ENCODE peak calls at places on chromosomes 11 and 22, in five cellular contexts. One of them, this sample, is unnamed.

GRCh38 chr11:10456519-10456918 is 1.5 kb downstream of the AMPD3 start:
- DNase-seq in GM23338: no peak
- DNase-seq in mammary epithelial cell: no peak
- DNase-seq in right atrium auricular region: no peak
- DNase-seq in spleen: peak
- DNase-seq in this sample: no peak

GRCh38 chr11:65817312-65817814 is 16.4 kb upstream of the SNX32 start:
- DNase-seq in right atrium auricular region: no peak
- DNase-seq in spleen: no peak
- DNase-seq in mammary epithelial cell: no peak
- DNase-seq in GM23338: no peak
- DNase-seq in this sample: no peak

GRCh38 chr11:18368236-18368635 is 26.1 kb upstream of the LDHA start:
- DNase-seq in GM23338: no peak
- DNase-seq in mammary epithelial cell: peak
- DNase-seq in spleen: no peak
- DNase-seq in right atrium auricular region: no peak
- DNase-seq in this sample: peak

GRCh38 chr11:26778000-26778757 is 56.3 kb upstream of the SLC5A12 start:
- DNase-seq in spleen: no peak
- DNase-seq in right atrium auricular region: no peak
- DNase-seq in mammary epithelial cell: peak
- DNase-seq in GM23338: no peak
- DNase-seq in this sample: peak

GRCh38 chr11:26896716-26897115 is 97.2 kb upstream of the FIBIN start:
- DNase-seq in GM23338: no peak
- DNase-seq in mammary epithelial cell: no peak
- DNase-seq in right atrium auricular region: no peak
- DNase-seq in spleen: no peak
- DNase-seq in this sample: no peak

GRCh38 chr11:111733655-111734088 is 32.5 kb downstream of the PPP2R1B start:
- DNase-seq in spleen: peak
- DNase-seq in mammary epithelial cell: no peak
- DNase-seq in GM23338: no peak
- DNase-seq in right atrium auricular region: no peak
- DNase-seq in this sample: no peak

GRCh38 chr11:118194835-118195627 is 18.6 kb upstream of the SCN2B start:
- DNase-seq in mammary epithelial cell: peak
- DNase-seq in right atrium auricular region: peak
- DNase-seq in spleen: no peak
- DNase-seq in GM23338: no peak
- DNase-seq in this sample: peak

GRCh38 chr11:129285387-129285786 is 90.3 kb upstream of the BARX2 start:
- DNase-seq in right atrium auricular region: no peak
- DNase-seq in GM23338: no peak
- DNase-seq in mammary epithelial cell: no peak
- DNase-seq in spleen: no peak
- DNase-seq in this sample: no peak

GRCh38 chr11:15667127-15667725 is 552.5 kb downstream of the INSC start:
- DNase-seq in mammary epithelial cell: peak
- DNase-seq in spleen: no peak
- DNase-seq in right atrium auricular region: no peak
- DNase-seq in GM23338: no peak
- DNase-seq in this sample: no peak

GRCh38 chr11:12506502-12506921 is 129.1 kb downstream of the PARVA start:
- DNase-seq in spleen: no peak
- DNase-seq in right atrium auricular region: no peak
- DNase-seq in mammary epithelial cell: peak
- DNase-seq in GM23338: no peak
- DNase-seq in this sample: no peak

GRCh38 chr22:27318516-27318915 is 483.0 kb downstream of the MN1 start:
- DNase-seq in spleen: no peak
- DNase-seq in mammary epithelial cell: no peak
- DNase-seq in GM23338: peak
- DNase-seq in right atrium auricular region: no peak
- DNase-seq in this sample: peak

GRCh38 chr11:122808494-122808893 is 29.8 kb upstream of the CRTAM start:
- DNase-seq in GM23338: no peak
- DNase-seq in right atrium auricular region: no peak
- DNase-seq in spleen: no peak
- DNase-seq in mammary epithelial cell: peak
- DNase-seq in this sample: peak

GRCh38 chr11:73359341-73359740 is 16.9 kb upstream of the RELT start:
- DNase-seq in spleen: no peak
- DNase-seq in mammary epithelial cell: peak
- DNase-seq in right atrium auricular region: peak
- DNase-seq in GM23338: no peak
- DNase-seq in this sample: peak

GRCh38 chr22:50169774-50170341 is 673 bp upstream of the PANX2 start:
- DNase-seq in spleen: peak
- DNase-seq in right atrium auricular region: no peak
- DNase-seq in GM23338: peak
- DNase-seq in mammary epithelial cell: no peak
- DNase-seq in this sample: no peak

GRCh38 chr11:84384637-84385227 is 1098.6 kb upstream of the CCDC90B start:
- DNase-seq in spleen: no peak
- DNase-seq in right atrium auricular region: peak
- DNase-seq in mammary epithelial cell: peak
- DNase-seq in GM23338: peak
- DNase-seq in this sample: no peak

GRCh38 chr11:111938687-111939160 is 1.6 kb downstream of the DIXDC1 start:
- DNase-seq in right atrium auricular region: peak
- DNase-seq in mammary epithelial cell: peak
- DNase-seq in GM23338: peak
- DNase-seq in spleen: no peak
- DNase-seq in this sample: peak

GRCh38 chr22:37326726-37327125 is 44.4 kb downstream of the CYTH4 start:
- DNase-seq in right atrium auricular region: no peak
- DNase-seq in mammary epithelial cell: no peak
- DNase-seq in GM23338: no peak
- DNase-seq in spleen: no peak
- DNase-seq in this sample: no peak

GRCh38 chr22:28817919-28818859 is 17.8 kb upstream of the XBP1 start:
- DNase-seq in mammary epithelial cell: no peak
- DNase-seq in right atrium auricular region: no peak
- DNase-seq in GM23338: peak
- DNase-seq in spleen: peak
- DNase-seq in this sample: no peak

GRCh38 chr11:118275184-118275583 is 11.1 kb upstream of the MPZL2 start:
- DNase-seq in right atrium auricular region: no peak
- DNase-seq in mammary epithelial cell: peak
- DNase-seq in GM23338: no peak
- DNase-seq in spleen: no peak
- DNase-seq in this sample: no peak

GRCh38 chr11:1307163-1307870 is 2.1 kb downstream of the TOLLIP start:
- DNase-seq in spleen: peak
- DNase-seq in right atrium auricular region: no peak
- DNase-seq in GM23338: no peak
- DNase-seq in mammary epithelial cell: peak
- DNase-seq in this sample: no peak

GRCh38 chr11:85596886-85597285 is 30.3 kb downstream of the DLG2 start:
- DNase-seq in right atrium auricular region: no peak
- DNase-seq in spleen: no peak
- DNase-seq in mammary epithelial cell: no peak
- DNase-seq in GM23338: no peak
- DNase-seq in this sample: no peak

GRCh38 chr11:111976614-111977140 is 39.5 kb downstream of the DIXDC1 start:
- DNase-seq in mammary epithelial cell: peak
- DNase-seq in spleen: no peak
- DNase-seq in GM23338: peak
- DNase-seq in right atrium auricular region: no peak
- DNase-seq in this sample: no peak

GRCh38 chr22:27648853-27649252 is 152.7 kb downstream of the MN1 start:
- DNase-seq in GM23338: no peak
- DNase-seq in mammary epithelial cell: no peak
- DNase-seq in right atrium auricular region: no peak
- DNase-seq in spleen: no peak
- DNase-seq in this sample: no peak

GRCh38 chr11:2399488-2400068 is 972 bp upstream of the TSSC4 start:
- DNase-seq in right atrium auricular region: no peak
- DNase-seq in mammary epithelial cell: no peak
- DNase-seq in GM23338: peak
- DNase-seq in spleen: no peak
- DNase-seq in this sample: no peak

GRCh38 chr11:107898270-107898669 is 30.0 kb upstream of the RAB39A start:
- DNase-seq in GM23338: peak
- DNase-seq in spleen: no peak
- DNase-seq in mammary epithelial cell: peak
- DNase-seq in right atrium auricular region: no peak
- DNase-seq in this sample: peak

GRCh38 chr11:120340529-120340928 is 4.3 kb downstream of the ARHGEF12 start:
- DNase-seq in mammary epithelial cell: peak
- DNase-seq in GM23338: no peak
- DNase-seq in right atrium auricular region: no peak
- DNase-seq in spleen: no peak
- DNase-seq in this sample: no peak

GRCh38 chr22:30310881-30311771 is 15.6 kb downstream of the TBC1D10A start:
- DNase-seq in right atrium auricular region: peak
- DNase-seq in GM23338: no peak
- DNase-seq in spleen: no peak
- DNase-seq in mammary epithelial cell: peak
- DNase-seq in this sample: no peak

GRCh38 chr22:36106910-36107309 is 53.6 kb downstream of the APOL3 start:
- DNase-seq in GM23338: no peak
- DNase-seq in spleen: no peak
- DNase-seq in right atrium auricular region: no peak
- DNase-seq in mammary epithelial cell: no peak
- DNase-seq in this sample: no peak

GRCh38 chr11:64249563-64250405 is 1.5 kb upstream of the PLCB3 start:
- DNase-seq in right atrium auricular region: no peak
- DNase-seq in spleen: no peak
- DNase-seq in mammary epithelial cell: no peak
- DNase-seq in GM23338: peak
- DNase-seq in this sample: no peak
- H3K4me3 ChIP-seq in right atrium auricular region: no peak
- H3K4me3 ChIP-seq in spleen: no peak
- H3K4me3 ChIP-seq in mammary epithelial cell: no peak
- H3K4me3 ChIP-seq in GM23338: peak
- H3K4me3 ChIP-seq in this sample: no peak

GRCh38 chr11:8296872-8297271 is 33.2 kb upstream of the LMO1 start:
- DNase-seq in mammary epithelial cell: no peak
- DNase-seq in spleen: no peak
- DNase-seq in right atrium auricular region: peak
- DNase-seq in GM23338: no peak
- DNase-seq in this sample: no peak
- H3K4me3 ChIP-seq in mammary epithelial cell: no peak
- H3K4me3 ChIP-seq in spleen: no peak
- H3K4me3 ChIP-seq in right atrium auricular region: no peak
- H3K4me3 ChIP-seq in GM23338: no peak
- H3K4me3 ChIP-seq in this sample: no peak

GRCh38 chr22:21652547-21653545 is 10.7 kb downstream of the SDF2L1 start:
- DNase-seq in spleen: no peak
- DNase-seq in right atrium auricular region: no peak
- DNase-seq in mammary epithelial cell: no peak
- DNase-seq in GM23338: peak
- DNase-seq in this sample: no peak
- H3K4me3 ChIP-seq in spleen: peak
- H3K4me3 ChIP-seq in right atrium auricular region: peak
- H3K4me3 ChIP-seq in mammary epithelial cell: peak
- H3K4me3 ChIP-seq in GM23338: peak
- H3K4me3 ChIP-seq in this sample: peak

DNA sequence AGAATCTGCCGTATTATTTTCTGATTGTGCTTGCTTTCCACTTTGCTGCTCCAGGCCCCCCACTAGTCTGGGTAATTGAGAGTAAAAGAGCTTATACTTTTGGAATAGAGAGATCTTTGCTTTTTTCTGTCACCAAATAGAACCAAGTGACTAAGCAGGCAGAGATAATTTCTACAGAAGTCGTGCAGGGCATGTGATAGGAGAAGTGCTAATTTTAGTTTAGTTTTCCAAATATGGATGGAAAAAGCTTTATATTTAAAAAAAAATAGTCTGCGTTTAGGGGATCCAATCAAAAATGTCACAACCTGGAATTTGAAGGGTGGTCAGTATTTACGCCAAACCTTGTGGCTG is 165.6 kb downstream of the LDLRAD3 start:
- DNase-seq in spleen: no peak
- DNase-seq in right atrium auricular region: no peak
- DNase-seq in GM23338: no peak
- DNase-seq in mammary epithelial cell: no peak
- DNase-seq in this sample: no peak
- H3K4me3 ChIP-seq in spleen: no peak
- H3K4me3 ChIP-seq in right atrium auricular region: no peak
- H3K4me3 ChIP-seq in GM23338: no peak
- H3K4me3 ChIP-seq in mammary epithelial cell: no peak
- H3K4me3 ChIP-seq in this sample: no peak

GRCh38 chr11:61888043-61888442 is 3.3 kb downstream of the FADS3 start:
- DNase-seq in right atrium auricular region: peak
- DNase-seq in GM23338: no peak
- DNase-seq in mammary epithelial cell: peak
- DNase-seq in spleen: no peak
- DNase-seq in this sample: peak

GRCh38 chr11:61891331-61892084 is at the start of gene FADS3:
- DNase-seq in spleen: peak
- DNase-seq in mammary epithelial cell: peak
- DNase-seq in right atrium auricular region: peak
- DNase-seq in GM23338: peak
- DNase-seq in this sample: no peak

GRCh38 chr11:61890536-61891330 is 612 bp downstream of the FADS3 start:
- DNase-seq in mammary epithelial cell: peak
- DNase-seq in right atrium auricular region: peak
- DNase-seq in spleen: peak
- DNase-seq in GM23338: no peak
- DNase-seq in this sample: peak

GRCh38 chr11:61888590-61888989 is 2.8 kb downstream of the FADS3 start:
- DNase-seq in right atrium auricular region: no peak
- DNase-seq in GM23338: no peak
- DNase-seq in mammary epithelial cell: no peak
- DNase-seq in spleen: no peak
- DNase-seq in this sample: no peak

DNA sequence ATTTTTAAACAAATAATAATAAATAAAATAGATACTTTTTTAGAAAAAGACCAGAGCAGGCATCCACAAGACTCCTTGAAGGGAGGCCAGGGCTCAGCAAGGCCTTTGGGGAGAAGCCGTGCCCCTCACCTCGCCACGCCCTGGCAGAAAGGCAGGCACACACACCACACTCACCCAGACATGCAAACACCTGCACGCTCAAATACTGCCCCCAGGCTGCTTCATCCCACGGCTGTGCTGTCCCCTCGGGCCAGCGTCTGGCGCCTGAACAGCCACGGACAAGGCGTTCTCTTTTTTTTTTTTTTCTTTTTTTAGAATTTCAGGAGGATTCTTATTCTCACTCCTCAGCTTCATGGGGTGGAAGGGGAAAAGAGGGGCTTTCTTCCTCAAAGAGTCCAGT is 1.5 kb downstream of the FADS3 start:
- DNase-seq in spleen: no peak
- DNase-seq in GM23338: no peak
- DNase-seq in right atrium auricular region: no peak
- DNase-seq in mammary epithelial cell: no peak
- DNase-seq in this sample: no peak
- H3K4me3 ChIP-seq in spleen: no peak
- H3K4me3 ChIP-seq in GM23338: peak
- H3K4me3 ChIP-seq in right atrium auricular region: peak
- H3K4me3 ChIP-seq in mammary epithelial cell: peak
- H3K4me3 ChIP-seq in this sample: peak